ENCODE peak calls at places on chromosomes 2 and 18, in six cellular contexts. V is anterior cingulate cortex, K is body of pancreas, O is A673, R is HS-5, S is right cardiac atrium. I is an unnamed sample.

GRCh38 chr2:44706584-44707553 is 234.6 kb upstream of the SIX3 start:
- DNase-seq in V (no peak), K (no peak), O (no peak), R (no peak), S (no peak), I (no peak)

GRCh38 chr2:14746133-14746532 is 113.6 kb downstream of the LRATD1 start:
- DNase-seq in V (no peak), K (no peak), O (no peak), R (no peak), S (no peak), I (no peak)

GRCh38 chr2:74327627-74328026 is 15.6 kb downstream of the SLC4A5 start:
- DNase-seq in V (no peak), K (no peak), O (no peak), R (no peak), S (no peak), I (no peak)

GRCh38 chr18:59874166-59874565 is 25.6 kb upstream of the PMAIP1 start:
- DNase-seq in V (no peak), K (no peak), O (no peak), R (peak), S (no peak), I (no peak)

GRCh38 chr2:98917031-98917459 is 19.0 kb downstream of the CRACDL start:
- DNase-seq in V (no peak), K (no peak), O (peak), R (peak), S (no peak), I (no peak)

GRCh38 chr2:196168181-196168580 is 3.2 kb downstream of the STK17B start:
- DNase-seq in V (no peak), K (no peak), O (peak), R (no peak), S (no peak), I (no peak)

GRCh38 chr2:204931562-204931961 is 386.3 kb downstream of the PARD3B start:
- DNase-seq in V (no peak), K (no peak), O (no peak), R (no peak), S (no peak), I (no peak)

GRCh38 chr2:177467646-177468045 is 75.1 kb downstream of the AGPS start:
- DNase-seq in V (no peak), K (no peak), O (no peak), R (peak), S (no peak), I (no peak)

GRCh38 chr18:3823073-3823472 is 373.1 kb downstream of the TGIF1 start:
- DNase-seq in V (no peak), K (no peak), O (no peak), R (no peak), S (no peak), I (no peak)

GRCh38 chr2:204900910-204901309 is 355.6 kb downstream of the PARD3B start:
- DNase-seq in V (no peak), K (peak), O (no peak), R (no peak), S (peak), I (peak)

GRCh38 chr18:6629635-6630140 is 99.8 kb upstream of the ARHGAP28 start:
- DNase-seq in V (no peak), K (no peak), O (no peak), R (peak), S (no peak), I (no peak)

GRCh38 chr2:62313433-62314227 is 117.7 kb downstream of the B3GNT2 start:
- DNase-seq in V (no peak), K (no peak), O (no peak), R (no peak), S (no peak), I (no peak)

GRCh38 chr2:223041527-223042109 is 10.4 kb upstream of the KCNE4 start:
- DNase-seq in V (no peak), K (peak), O (peak), R (peak), S (peak), I (peak)

GRCh38 chr2:24659862-24660261 is 133.3 kb downstream of the PTRHD1 start:
- DNase-seq in V (no peak), K (no peak), O (no peak), R (no peak), S (no peak), I (no peak)

GRCh38 chr2:39608690-39609457 is 56.8 kb upstream of the TMEM178A start:
- DNase-seq in V (no peak), K (peak), O (no peak), R (no peak), S (no peak), I (no peak)

GRCh38 chr2:73984922-73985317 is 210 bp downstream of the TET3 start:
- DNase-seq in V (no peak), K (peak), O (no peak), R (no peak), S (peak), I (peak)

GRCh38 chr2:109690457-109690821 is 76.3 kb downstream of the SOWAHC start:
- DNase-seq in V (no peak), K (no peak), O (peak), R (no peak), S (no peak), I (no peak)

GRCh38 chr2:226772389-226773179 is 27.0 kb downstream of the IRS1 start:
- DNase-seq in V (no peak), K (no peak), O (peak), R (no peak), S (no peak), I (no peak)

GRCh38 chr2:71949537-71949798 is 198.2 kb downstream of the CYP26B1 start:
- DNase-seq in V (no peak), K (no peak), O (no peak), R (no peak), S (no peak), I (no peak)

GRCh38 chr2:136985044-136985443 is 219.7 kb downstream of the THSD7B start:
- DNase-seq in V (no peak), K (no peak), O (peak), R (no peak), S (peak), I (no peak)

GRCh38 chr18:74513149-74513882 is 17.2 kb downstream of the CNDP2 start:
- DNase-seq in V (no peak), K (no peak), O (no peak), R (no peak), S (no peak), I (peak)

GRCh38 chr2:73253901-73254300 is 19.8 kb downstream of the CCT7 start:
- DNase-seq in V (no peak), K (no peak), O (no peak), R (no peak), S (no peak), I (no peak)

GRCh38 chr2:18749912-18750526 is 160.7 kb upstream of the NT5C1B start:
- DNase-seq in V (peak), K (peak), O (peak), R (peak), S (no peak), I (no peak)

GRCh38 chr2:3222636-3223035 is 155.0 kb downstream of the EIPR1 start:
- DNase-seq in V (no peak), K (no peak), O (no peak), R (no peak), S (no peak), I (no peak)

GRCh38 chr2:15391771-15392170 is 169.4 kb downstream of the NBAS start:
- DNase-seq in V (no peak), K (no peak), O (no peak), R (no peak), S (no peak), I (no peak)

GRCh38 chr18:11154369-11154982 is 5.1 kb upstream of the PIEZO2 start:
- DNase-seq in V (no peak), K (no peak), O (peak), R (no peak), S (no peak), I (no peak)

GRCh38 chr2:33606622-33607021 is 7.5 kb upstream of the FAM98A start:
- DNase-seq in V (no peak), K (no peak), O (no peak), R (no peak), S (no peak), I (no peak)

GRCh38 chr18:54440292-54440691 is 82.6 kb downstream of the C18orf54 start:
- DNase-seq in V (no peak), K (no peak), O (no peak), R (no peak), S (no peak), I (no peak)

GRCh38 chr2:21422050-21422449 is 298.3 kb downstream of the TDRD15 start:
- DNase-seq in V (no peak), K (no peak), O (peak), R (no peak), S (peak), I (no peak)

GRCh38 chr2:239265681-239266435 is 135.0 kb downstream of the HDAC4 start:
- DNase-seq in V (no peak), K (no peak), O (no peak), R (no peak), S (peak), I (peak)

GRCh38 chr2:74146929-74147728 is 583 bp downstream of the BOLA3 start:
- DNase-seq in V (no peak), K (no peak), O (no peak), R (peak), S (no peak), I (no peak)

GRCh38 chr18:35029770-35030169 is 11.4 kb upstream of the MAPRE2 start:
- DNase-seq in V (no peak), K (no peak), O (no peak), R (no peak), S (no peak), I (no peak)

GRCh38 chr2:241851325-241852115 is 7.2 kb downstream of the PDCD1 start:
- DNase-seq in V (no peak), K (no peak), O (no peak), R (no peak), S (peak), I (no peak)

GRCh38 chr2:53422979-53423378 is 344.6 kb upstream of the CHAC2 start:
- DNase-seq in V (no peak), K (peak), O (peak), R (no peak), S (no peak), I (no peak)

GRCh38 chr18:55018602-55019001 is 59.3 kb upstream of the CCDC68 start:
- DNase-seq in V (no peak), K (no peak), O (peak), R (peak), S (no peak), I (no peak)

GRCh38 chr2:17918789-17919188 is 40.3 kb downstream of the KCNS3 start:
- DNase-seq in V (no peak), K (no peak), O (no peak), R (no peak), S (no peak), I (no peak)

GRCh38 chr2:101340141-101340541 is 31.6 kb upstream of the RNF149 start:
- DNase-seq in V (no peak), K (no peak), O (no peak), R (no peak), S (no peak), I (no peak)

GRCh38 chr2:18083806-18084205 is 205.3 kb downstream of the KCNS3 start:
- DNase-seq in V (no peak), K (no peak), O (no peak), R (no peak), S (no peak), I (no peak)

GRCh38 chr2:209495855-209496585 is 72.2 kb downstream of the MAP2 start:
- DNase-seq in V (no peak), K (peak), O (peak), R (peak), S (no peak), I (no peak)